ENCODE peak calls at places on chromosomes 4 and X, in five cellular contexts. E is T-helper 1 cell; F is activated CD8-positive, alpha-beta memory T cell treated with anti-CD3 and anti-CD28 coated beads for 48 hours; S is activated CD4-positive, alpha-beta T cell treated with anti-CD3 and anti-CD28 coated beads for 48 hours; U is stimulated activated CD8-positive, alpha-beta memory T cell treated with anti-CD3 and anti-CD28 coated beads, Interleukin-7, amount 100 ng/mL, for 1 hour. B is an unnamed sample.

GRCh38 chrX:123626962-123627361 is 105.9 kb downstream of the THOC2 start:
- DNase-seq in E (peak; percentile 4), F (no peak), S (no peak), U (no peak), B (no peak)

GRCh38 chrX:19723427-19723826 is 164.0 kb downstream of the SH3KBP1 start:
- DNase-seq in E (no peak), F (no peak), S (no peak), U (no peak), B (no peak)

GRCh38 chr4:56861365-56861764 is 39.9 kb upstream of the SPINK2 start:
- DNase-seq in E (no peak), F (no peak), S (no peak), U (no peak), B (no peak)

GRCh38 chr4:1843852-1844251 is 12.1 kb downstream of the LETM1 start:
- DNase-seq in E (no peak), F (no peak), S (no peak), U (no peak), B (no peak)

GRCh38 chr4:75940692-75941253 is at the start of gene NAAA:
- DNase-seq in E (peak; percentile 81), F (peak; percentile 70), S (peak; percentile 83), U (peak; percentile 58), B (peak; percentile 66)

GRCh38 chr4:123924536-123924935 is 527.9 kb downstream of the SPRY1 start:
- DNase-seq in E (no peak), F (no peak), S (no peak), U (no peak), B (no peak)

GRCh38 chrX:29478336-29479069 is 736.9 kb upstream of the MAGEB2 start:
- DNase-seq in E (no peak), F (no peak), S (no peak), U (no peak), B (peak; percentile 30)

GRCh38 chr4:119026662-119027444 is 108.8 kb upstream of the MYOZ2 start:
- DNase-seq in E (no peak), F (no peak), S (no peak), U (no peak), B (no peak)

GRCh38 chr4:182808673-182809416 is 108.3 kb downstream of the DCTD start:
- DNase-seq in E (peak; percentile 86), F (peak; percentile 40), S (peak; percentile 72), U (no peak), B (peak; percentile 18)

GRCh38 chr4:185716008-185716976 is 95.7 kb downstream of the SORBS2 start:
- DNase-seq in E (no peak), F (no peak), S (no peak), U (no peak), B (no peak)

GRCh38 chr4:106583567-106583966 is 215.0 kb upstream of the GIMD1 start:
- DNase-seq in E (no peak), F (no peak), S (no peak), U (no peak), B (no peak)

GRCh38 chr4:87934157-87934704 is 41.3 kb upstream of the SPP1 start:
- DNase-seq in E (no peak), F (no peak), S (no peak), U (no peak), B (no peak)

GRCh38 chr4:99887837-99888236 is 6.4 kb downstream of the LAMTOR3 start:
- DNase-seq in E (no peak), F (no peak), S (no peak), U (no peak), B (no peak)

GRCh38 chr4:111717916-111718315 is 427.3 kb upstream of the FAM241A start:
- DNase-seq in E (no peak), F (no peak), S (no peak), U (no peak), B (no peak)

GRCh38 chr4:113604955-113605354 is 156.6 kb downstream of the CAMK2D start:
- DNase-seq in E (no peak), F (no peak), S (no peak), U (no peak), B (no peak)

GRCh38 chrX:150649096-150649870 is 43.9 kb upstream of the MTMR1 start:
- DNase-seq in E (no peak), F (no peak), S (no peak), U (no peak), B (no peak)

GRCh38 chr4:6426571-6427438 is 45.6 kb downstream of the PPP2R2C start:
- DNase-seq in E (no peak), F (no peak), S (no peak), U (no peak), B (no peak)